ENCODE peak calls at places on chromosomes 5 and 9, in eight cellular contexts. M is NT2/D1; B is uterus; X is C1 segment of cervical spinal cord; L is cardiac muscle cell; Z is endodermal cell; K is AG09309; A is activated naive CD4-positive, alpha-beta T cell. Y is an unnamed sample.

GRCh38 chr5:179700401-179700918 is 1.7 kb downstream of the CANX start:
- DNase-seq in M (no peak), B (no peak), X (no peak), L (peak), Z (no peak), K (no peak), A (no peak), Y (no peak)

GRCh38 chr9:131264231-131264630 is 12.1 kb downstream of the FAM78A start:
- DNase-seq in M (no peak), B (no peak), X (no peak), L (no peak), Z (peak), K (no peak), A (no peak), Y (no peak)

GRCh38 chr5:179536676-179537075 is 13.7 kb upstream of the RUFY1 start:
- DNase-seq in M (no peak), B (no peak), X (no peak), L (no peak), Z (no peak), K (peak), A (no peak), Y (no peak)

GRCh38 chr9:113609562-113610318 is 146.2 kb downstream of the RGS3 start:
- DNase-seq in M (no peak), B (peak), X (no peak), L (peak), Z (peak), K (no peak), A (no peak), Y (no peak)

GRCh38 chr9:113901196-113901818 is 25.2 kb downstream of the ZNF618 start:
- DNase-seq in M (no peak), B (no peak), X (no peak), L (no peak), Z (no peak), K (no peak), A (no peak), Y (no peak)

GRCh38 chr9:127292415-127292814 is 27.8 kb downstream of the GARNL3 start:
- DNase-seq in M (no peak), B (no peak), X (no peak), L (no peak), Z (no peak), K (no peak), A (no peak), Y (no peak)

GRCh38 chr9:70395652-70396051 is 18.8 kb downstream of the KLF9 start:
- DNase-seq in M (no peak), B (no peak), X (no peak), L (no peak), Z (no peak), K (no peak), A (no peak), Y (no peak)

GRCh38 chr5:132024789-132025402 is 13.4 kb upstream of the ACSL6 start:
- DNase-seq in M (no peak), B (no peak), X (no peak), L (peak), Z (peak), K (no peak), A (no peak), Y (no peak)

GRCh38 chr5:68504306-68504705 is 288.8 kb downstream of the PIK3R1 start:
- DNase-seq in M (no peak), B (no peak), X (no peak), L (no peak), Z (no peak), K (no peak), A (no peak), Y (no peak)

GRCh38 chr9:133819923-133820322 is 81.8 kb upstream of the SARDH start:
- DNase-seq in M (no peak), B (no peak), X (no peak), L (no peak), Z (no peak), K (no peak), A (no peak), Y (no peak)

GRCh38 chr9:81562221-81563019 is 126.9 kb downstream of the TLE1 start:
- DNase-seq in M (no peak), B (no peak), X (no peak), L (no peak), Z (no peak), K (peak), A (no peak), Y (no peak)

GRCh38 chr5:65506961-65507360 is 25.2 kb upstream of the ADAMTS6 start:
- DNase-seq in M (no peak), B (no peak), X (no peak), L (no peak), Z (no peak), K (peak), A (no peak), Y (no peak)

GRCh38 chr9:87716141-87716540 is 9.8 kb upstream of the CTSL start:
- DNase-seq in M (no peak), B (no peak), X (no peak), L (no peak), Z (no peak), K (no peak), A (no peak), Y (no peak)

GRCh38 chr5:138659121-138659520 is 83.9 kb upstream of the HSPA9 start:
- DNase-seq in M (no peak), B (no peak), X (no peak), L (no peak), Z (no peak), K (no peak), A (no peak), Y (no peak)

GRCh38 chr9:113997610-113998009 is 80.5 kb downstream of the AMBP start:
- DNase-seq in M (no peak), B (no peak), X (no peak), L (no peak), Z (peak), K (no peak), A (no peak), Y (no peak)

GRCh38 chr9:14906000-14906399 is 4.2 kb downstream of the FREM1 start:
- DNase-seq in M (no peak), B (no peak), X (no peak), L (no peak), Z (no peak), K (no peak), A (no peak), Y (no peak)

GRCh38 chr5:32581010-32581785 is 4.2 kb upstream of the SUB1 start:
- DNase-seq in M (no peak), B (no peak), X (no peak), L (no peak), Z (no peak), K (no peak), A (no peak), Y (no peak)

GRCh38 chr9:131180454-131180853 is 55.1 kb downstream of the NUP214 start:
- DNase-seq in M (no peak), B (no peak), X (no peak), L (no peak), Z (no peak), K (peak), A (no peak), Y (no peak)

GRCh38 chr9:74729129-74729710 is 158.5 kb downstream of the TRPM6 start:
- DNase-seq in M (no peak), B (no peak), X (no peak), L (no peak), Z (no peak), K (no peak), A (no peak), Y (peak)

GRCh38 chr9:20570756-20571155 is 51.5 kb downstream of the MLLT3 start:
- DNase-seq in M (no peak), B (no peak), X (no peak), L (no peak), Z (no peak), K (peak), A (no peak), Y (no peak)

GRCh38 chr5:90408571-90409317 is 812 bp downstream of the CETN3 start:
- DNase-seq in M (no peak), B (no peak), X (no peak), L (peak), Z (peak), K (no peak), A (no peak), Y (peak)

GRCh38 chr5:94969174-94969573 is 315.7 kb downstream of the MCTP1 start:
- DNase-seq in M (no peak), B (no peak), X (no peak), L (peak), Z (no peak), K (no peak), A (no peak), Y (no peak)